ENCODE peak calls at places on chromosomes 7 and 10, in nine cellular contexts. W is activated T-helper 1 cell treated with anti-CD3 and anti-CD28 coated beads, Interleukin-2, amount 50 U/mL, for 16 hours; A is nephron progenitor cell; O is CD8-positive, alpha-beta memory T cell; Z is HCT116; D is HEK293T; J is lower leg skin; Q is WTC11; R is EL. C is an unnamed sample.
A peak's percentile ranks its signal among the peaks of the same experiment; 100 is the strongest.

GRCh38 chr7:135923700-135924261 is 53.4 kb downstream of the MTPN start:
- DNase-seq in W (no peak), A (no peak), O (no peak), Z (peak; percentile 81), D (no peak), J (no peak), Q (no peak), R (peak; percentile 88), C (no peak)

GRCh38 chr10:33460461-33461294 is 126.2 kb upstream of the NRP1 start:
- DNase-seq in W (no peak), A (no peak), O (no peak), Z (no peak), D (no peak), J (peak; percentile 59), Q (no peak), R (peak; percentile 81), C (no peak)

GRCh38 chr7:31796375-31796774 is 109.4 kb downstream of the PPP1R17 start:
- DNase-seq in W (no peak), A (no peak), O (no peak), Z (no peak), D (no peak), J (no peak), Q (no peak), R (peak; percentile 41), C (no peak)

GRCh38 chr10:23139677-23140076 is 44.3 kb downstream of the MSRB2 start:
- DNase-seq in W (no peak), A (no peak), O (no peak), Z (no peak), D (no peak), J (no peak), Q (no peak), R (no peak), C (no peak)

GRCh38 chr7:108007280-108007679 is 4.3 kb upstream of the LAMB1 start:
- DNase-seq in W (no peak), A (no peak), O (no peak), Z (no peak), D (no peak), J (no peak), Q (no peak), R (no peak), C (no peak)

GRCh38 chr7:43942997-43943701 is 16.9 kb downstream of the UBE2D4 start:
- DNase-seq in W (no peak), A (no peak), O (no peak), Z (no peak), D (no peak), J (no peak), Q (no peak), R (no peak), C (no peak)

GRCh38 chr7:27155816-27156507 is 513 bp downstream of the HOXA7 start:
- DNase-seq in W (no peak), A (peak; percentile 59), O (no peak), Z (no peak), D (no peak), J (no peak), Q (no peak), R (peak; percentile 52), C (no peak)

GRCh38 chr10:110305767-110306451 is 1.2 kb upstream of the SMNDC1 start:
- DNase-seq in W (no peak), A (peak; percentile 14), O (peak; percentile 73), Z (peak; percentile 84), D (peak; percentile 44), J (peak; percentile 38), Q (no peak), R (peak; percentile 85), C (peak; percentile 11)

GRCh38 chr7:42143605-42144252 is 93.3 kb downstream of the GLI3 start:
- DNase-seq in W (no peak), A (no peak), O (no peak), Z (no peak), D (no peak), J (no peak), Q (no peak), R (peak; percentile 11), C (no peak)

GRCh38 chr10:651700-652099 is 37.8 kb downstream of the DIP2C start:
- DNase-seq in W (no peak), A (no peak), O (no peak), Z (no peak), D (no peak), J (no peak), Q (no peak), R (no peak), C (no peak)

GRCh38 chr10:103917326-103918052 is 495 bp downstream of the STN1 start:
- DNase-seq in W (peak; percentile 12), A (peak; percentile 38), O (no peak), Z (no peak), D (peak; percentile 55), J (peak; percentile 60), Q (peak; percentile 18), R (no peak), C (peak; percentile 10)

GRCh38 chr10:43078986-43079273 is 2.1 kb downstream of the RET start:
- DNase-seq in W (no peak), A (peak; percentile 74), O (no peak), Z (no peak), D (peak; percentile 60), J (no peak), Q (peak; percentile 88), R (no peak), C (peak; percentile 50)

GRCh38 chr7:130441408-130441854 is 615 bp upstream of the CEP41 start:
- DNase-seq in W (no peak), A (peak; percentile 12), O (no peak), Z (no peak), D (peak; percentile 13), J (no peak), Q (peak; percentile 27), R (peak; percentile 13), C (peak; percentile 22)

GRCh38 chr10:36675458-36675880 is 449.9 kb upstream of the ANKRD30A start:
- DNase-seq in W (no peak), A (no peak), O (no peak), Z (no peak), D (no peak), J (no peak), Q (no peak), R (peak; percentile 56), C (no peak)

GRCh38 chr10:124174071-124174566 is 80.7 kb upstream of the CHST15 start:
- DNase-seq in W (no peak), A (no peak), O (no peak), Z (no peak), D (no peak), J (no peak), Q (no peak), R (no peak), C (no peak)

GRCh38 chr10:113446739-113447138 is 106.1 kb upstream of the HABP2 start:
- DNase-seq in W (no peak), A (no peak), O (no peak), Z (no peak), D (no peak), J (no peak), Q (no peak), R (no peak), C (no peak)

GRCh38 chr7:30665043-30665442 is 17.2 kb downstream of the CRHR2 start:
- DNase-seq in W (no peak), A (no peak), O (no peak), Z (no peak), D (no peak), J (no peak), Q (no peak), R (no peak), C (no peak)

GRCh38 chr7:54985405-54986360 is 33.1 kb upstream of the EGFR start:
- DNase-seq in W (no peak), A (no peak), O (no peak), Z (peak; percentile 18), D (no peak), J (no peak), Q (no peak), R (peak; percentile 96), C (no peak)

GRCh38 chr7:33950047-33950714 is 44.8 kb downstream of the BMPER start:
- DNase-seq in W (no peak), A (no peak), O (no peak), Z (no peak), D (no peak), J (no peak), Q (no peak), R (no peak), C (no peak)

GRCh38 chr7:8373856-8374255 is 59.6 kb upstream of the NXPH1 start:
- DNase-seq in W (no peak), A (no peak), O (no peak), Z (no peak), D (no peak), J (no peak), Q (peak; percentile 19), R (no peak), C (no peak)

GRCh38 chr10:71580415-71580814 is 139.2 kb downstream of the C10orf105 start:
- DNase-seq in W (no peak), A (no peak), O (no peak), Z (no peak), D (no peak), J (no peak), Q (no peak), R (no peak), C (no peak)

GRCh38 chr10:43693602-43694001 is 44.9 kb upstream of the ZNF32 start:
- DNase-seq in W (no peak), A (no peak), O (no peak), Z (no peak), D (no peak), J (no peak), Q (no peak), R (peak; percentile 47), C (no peak)

GRCh38 chr10:71059059-71059818 is 153.1 kb upstream of the UNC5B start:
- DNase-seq in W (no peak), A (no peak), O (no peak), Z (no peak), D (no peak), J (no peak), Q (no peak), R (no peak), C (no peak)

GRCh38 chr7:11489280-11489679 is 342.7 kb downstream of the THSD7A start:
- DNase-seq in W (no peak), A (no peak), O (no peak), Z (no peak), D (no peak), J (no peak), Q (no peak), R (no peak), C (no peak)

GRCh38 chr10:22682237-22683192 is 31.9 kb downstream of the PIP4K2A start:
- DNase-seq in W (no peak), A (no peak), O (peak; percentile 82), Z (peak; percentile 15), D (no peak), J (no peak), Q (no peak), R (peak; percentile 52), C (no peak)

GRCh38 chr7:51278797-51279196 is 37.8 kb downstream of the COBL start:
- DNase-seq in W (no peak), A (no peak), O (no peak), Z (no peak), D (no peak), J (no peak), Q (no peak), R (no peak), C (no peak)

GRCh38 chr7:82704121-82704520 is 260.5 kb upstream of the CACNA2D1 start:
- DNase-seq in W (no peak), A (no peak), O (no peak), Z (no peak), D (no peak), J (no peak), Q (no peak), R (no peak), C (no peak)

GRCh38 chr7:67659066-67659465 is 662.4 kb downstream of the TYW1 start:
- DNase-seq in W (no peak), A (no peak), O (no peak), Z (no peak), D (no peak), J (no peak), Q (no peak), R (no peak), C (no peak)

GRCh38 chr10:7243873-7244272 is 167.0 kb downstream of the SFMBT2 start:
- DNase-seq in W (no peak), A (no peak), O (no peak), Z (no peak), D (no peak), J (no peak), Q (no peak), R (no peak), C (no peak)

GRCh38 chr7:137804819-137805218 is 42.0 kb downstream of the DGKI start:
- DNase-seq in W (no peak), A (no peak), O (no peak), Z (no peak), D (no peak), J (no peak), Q (no peak), R (no peak), C (no peak)

GRCh38 chr10:33116293-33116697 is 158.3 kb upstream of the ITGB1 start:
- DNase-seq in W (no peak), A (peak; percentile 51), O (no peak), Z (peak; percentile 41), D (peak; percentile 45), J (no peak), Q (peak; percentile 54), R (peak; percentile 88), C (peak; percentile 61)